ENCODE peak calls at places on chromosomes 16 and 17, in seven cellular contexts. One of them, this sample, is unnamed.

GRCh38 chr17:48575066-48575582 is 3.0 kb downstream of the HOXB4 start:
- DNase-seq in SK-N-SH: no peak
- DNase-seq in GM12878: no peak
- DNase-seq in H1: no peak
- DNase-seq in K562: no peak
- DNase-seq in GM12892: no peak
- DNase-seq in HepG2: no peak
- DNase-seq in this sample: no peak

GRCh38 chr16:3881499-3881995 is 1.0 kb upstream of the CREBBP start:
- DNase-seq in HepG2: no peak
- DNase-seq in H1: no peak
- DNase-seq in GM12892: no peak
- DNase-seq in GM12878: no peak
- DNase-seq in K562: peak
- DNase-seq in SK-N-SH: no peak
- DNase-seq in this sample: no peak

GRCh38 chr17:51056813-51057510 is 63.7 kb downstream of the SPAG9 start:
- DNase-seq in GM12892: no peak
- DNase-seq in GM12878: no peak
- DNase-seq in HepG2: peak
- DNase-seq in H1: no peak
- DNase-seq in SK-N-SH: peak
- DNase-seq in K562: peak
- DNase-seq in this sample: no peak

GRCh38 chr17:16068323-16068722 is 68.7 kb downstream of the TTC19 start:
- DNase-seq in GM12892: no peak
- DNase-seq in K562: no peak
- DNase-seq in GM12878: no peak
- DNase-seq in HepG2: no peak
- DNase-seq in SK-N-SH: no peak
- DNase-seq in H1: no peak
- DNase-seq in this sample: no peak

GRCh38 chr17:46854948-46855347 is 3.6 kb downstream of the WNT9B start:
- DNase-seq in SK-N-SH: no peak
- DNase-seq in HepG2: no peak
- DNase-seq in GM12892: no peak
- DNase-seq in K562: no peak
- DNase-seq in H1: no peak
- DNase-seq in GM12878: no peak
- DNase-seq in this sample: no peak

GRCh38 chr17:83173997-83174858 is 94.8 kb downstream of the METRNL start:
- DNase-seq in HepG2: peak
- DNase-seq in GM12892: peak
- DNase-seq in SK-N-SH: no peak
- DNase-seq in GM12878: no peak
- DNase-seq in K562: no peak
- DNase-seq in H1: no peak
- DNase-seq in this sample: peak

GRCh38 chr16:15682105-15682570 is 32.1 kb downstream of the NDE1 start:
- DNase-seq in HepG2: peak
- DNase-seq in K562: peak
- DNase-seq in H1: no peak
- DNase-seq in SK-N-SH: no peak
- DNase-seq in GM12892: no peak
- DNase-seq in GM12878: no peak
- DNase-seq in this sample: no peak

GRCh38 chr17:1399366-1399678 is 700 bp downstream of the YWHAE start:
- DNase-seq in GM12892: no peak
- DNase-seq in H1: no peak
- DNase-seq in GM12878: no peak
- DNase-seq in HepG2: no peak
- DNase-seq in K562: no peak
- DNase-seq in SK-N-SH: no peak
- DNase-seq in this sample: peak

GRCh38 chr16:3841729-3842508 is 38.6 kb downstream of the CREBBP start:
- DNase-seq in H1: no peak
- DNase-seq in GM12892: no peak
- DNase-seq in K562: no peak
- DNase-seq in SK-N-SH: no peak
- DNase-seq in GM12878: no peak
- DNase-seq in HepG2: no peak
- DNase-seq in this sample: no peak

GRCh38 chr16:65713409-65713808 is 591.5 kb upstream of the CDH11 start:
- DNase-seq in K562: no peak
- DNase-seq in GM12892: no peak
- DNase-seq in SK-N-SH: no peak
- DNase-seq in HepG2: no peak
- DNase-seq in H1: no peak
- DNase-seq in GM12878: no peak
- DNase-seq in this sample: no peak

GRCh38 chr16:54287018-54287757 is 601 bp upstream of the IRX3 start:
- DNase-seq in GM12878: no peak
- DNase-seq in K562: no peak
- DNase-seq in HepG2: no peak
- DNase-seq in H1: no peak
- DNase-seq in SK-N-SH: no peak
- DNase-seq in GM12892: no peak
- DNase-seq in this sample: no peak

GRCh38 chr17:82765357-82765756 is 13.5 kb downstream of the TBCD start:
- DNase-seq in K562: peak
- DNase-seq in HepG2: no peak
- DNase-seq in H1: no peak
- DNase-seq in GM12878: no peak
- DNase-seq in GM12892: no peak
- DNase-seq in SK-N-SH: no peak
- DNase-seq in this sample: no peak

GRCh38 chr16:56999409-57000270 is 10.3 kb downstream of the NLRC5 start:
- DNase-seq in GM12878: no peak
- DNase-seq in HepG2: no peak
- DNase-seq in K562: no peak
- DNase-seq in GM12892: no peak
- DNase-seq in SK-N-SH: no peak
- DNase-seq in H1: no peak
- DNase-seq in this sample: no peak

GRCh38 chr16:6903671-6904070 is 429.0 kb upstream of the RBFOX1 start:
- DNase-seq in GM12892: no peak
- DNase-seq in SK-N-SH: no peak
- DNase-seq in H1: no peak
- DNase-seq in K562: no peak
- DNase-seq in GM12878: no peak
- DNase-seq in HepG2: no peak
- DNase-seq in this sample: no peak

GRCh38 chr16:6892961-6893360 is 439.7 kb upstream of the RBFOX1 start:
- DNase-seq in SK-N-SH: no peak
- DNase-seq in K562: no peak
- DNase-seq in H1: no peak
- DNase-seq in GM12892: no peak
- DNase-seq in HepG2: no peak
- DNase-seq in GM12878: no peak
- DNase-seq in this sample: no peak

GRCh38 chr16:6898896-6899295 is 433.7 kb upstream of the RBFOX1 start:
- DNase-seq in SK-N-SH: no peak
- DNase-seq in GM12878: no peak
- DNase-seq in K562: no peak
- DNase-seq in HepG2: no peak
- DNase-seq in GM12892: no peak
- DNase-seq in H1: no peak
- DNase-seq in this sample: no peak

DNA sequence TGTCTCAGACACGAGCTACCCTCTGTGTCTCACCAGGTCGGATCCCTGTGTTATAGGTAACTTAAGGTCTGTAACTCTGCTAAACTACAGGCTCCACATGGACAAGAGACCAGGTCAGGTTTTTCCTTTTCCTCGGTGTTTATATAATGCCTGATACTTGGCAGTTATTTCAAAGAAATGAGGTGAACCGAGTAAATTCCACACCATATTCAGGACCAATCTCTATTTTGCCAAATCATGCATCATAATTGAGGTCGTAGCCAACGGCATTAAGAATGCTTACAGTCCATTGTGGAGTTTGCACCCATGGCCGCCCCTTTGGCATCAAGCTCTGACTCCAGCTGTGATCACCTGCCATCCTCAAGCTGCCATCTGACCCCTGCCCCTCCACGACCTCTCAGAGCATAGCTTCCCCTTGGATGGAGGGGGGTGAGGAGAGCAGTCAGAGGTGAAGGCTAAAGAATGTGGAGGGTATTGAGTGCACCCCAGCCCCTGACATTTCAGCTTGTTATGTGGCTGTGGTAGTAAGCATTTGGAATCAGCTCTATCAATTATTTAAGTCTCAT is 434.7 kb upstream of the RBFOX1 start:
- DNase-seq in H1: no peak
- DNase-seq in HepG2: no peak
- DNase-seq in GM12878: no peak
- DNase-seq in SK-N-SH: no peak
- DNase-seq in K562: no peak
- DNase-seq in GM12892: no peak
- DNase-seq in this sample: no peak
- TF ChIP-seq TAF1 in H1: no peak
- TF ChIP-seq TAF1 in HepG2: no peak
- TF ChIP-seq TAF1 in GM12878: no peak
- TF ChIP-seq TAF1 in SK-N-SH: no peak
- TF ChIP-seq TAF1 in K562: no peak
- TF ChIP-seq TAF1 in GM12892: no peak
- TF ChIP-seq TAF1 in this sample: no peak

GRCh38 chr17:60665602-60666001 is 12.0 kb upstream of the BCAS3 start:
- DNase-seq in K562: no peak
- DNase-seq in H1: no peak
- DNase-seq in SK-N-SH: no peak
- DNase-seq in GM12892: no peak
- DNase-seq in GM12878: no peak
- DNase-seq in HepG2: no peak
- DNase-seq in this sample: no peak
- TF ChIP-seq POLR2AphosphoS5 in K562: no peak
- TF ChIP-seq POLR2AphosphoS5 in H1: no peak
- TF ChIP-seq POLR2AphosphoS5 in SK-N-SH: no peak
- TF ChIP-seq POLR2AphosphoS5 in GM12892: no peak
- TF ChIP-seq POLR2AphosphoS5 in GM12878: no peak
- TF ChIP-seq POLR2AphosphoS5 in HepG2: no peak
- TF ChIP-seq POLR2AphosphoS5 in this sample: no peak

GRCh38 chr17:76077582-76078110 is 1.3 kb upstream of the ZACN start:
- DNase-seq in K562: no peak
- DNase-seq in HepG2: no peak
- DNase-seq in SK-N-SH: peak
- DNase-seq in GM12878: no peak
- DNase-seq in H1: no peak
- DNase-seq in GM12892: no peak
- DNase-seq in this sample: peak
- TF ChIP-seq TAF1 in K562: no peak
- TF ChIP-seq TAF1 in HepG2: no peak
- TF ChIP-seq TAF1 in SK-N-SH: no peak
- TF ChIP-seq TAF1 in GM12878: no peak
- TF ChIP-seq TAF1 in H1: no peak
- TF ChIP-seq TAF1 in GM12892: no peak
- TF ChIP-seq TAF1 in this sample: no peak

DNA sequence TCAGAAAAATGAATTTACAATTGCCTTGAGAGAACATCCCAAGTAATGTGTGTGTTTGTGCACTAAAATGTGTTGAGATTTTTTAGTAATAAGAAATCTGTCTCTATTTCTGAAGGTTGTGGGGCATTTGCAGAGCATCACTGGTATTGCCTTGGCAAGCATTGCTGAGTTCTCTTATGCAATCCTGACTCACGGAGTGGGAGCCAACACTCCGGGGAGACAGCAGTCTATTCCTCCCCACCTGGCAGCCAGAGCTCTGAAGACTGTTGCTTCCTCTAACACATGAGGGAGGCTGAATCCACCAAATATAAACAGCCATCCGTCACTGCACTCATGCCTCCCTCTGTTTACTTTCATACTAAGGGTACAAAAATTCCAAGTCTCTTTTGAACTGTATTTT is 10.6 kb downstream of the CNTD1 start:
- DNase-seq in H1: no peak
- DNase-seq in SK-N-SH: no peak
- DNase-seq in GM12878: no peak
- DNase-seq in GM12892: no peak
- DNase-seq in HepG2: no peak
- DNase-seq in K562: no peak
- DNase-seq in this sample: no peak
- TF ChIP-seq POLR2AphosphoS5 in H1: no peak
- TF ChIP-seq POLR2AphosphoS5 in SK-N-SH: no peak
- TF ChIP-seq POLR2AphosphoS5 in GM12878: no peak
- TF ChIP-seq POLR2AphosphoS5 in GM12892: no peak
- TF ChIP-seq POLR2AphosphoS5 in HepG2: no peak
- TF ChIP-seq POLR2AphosphoS5 in K562: no peak
- TF ChIP-seq POLR2AphosphoS5 in this sample: no peak

GRCh38 chr16:82609140-82609539 is 17.6 kb upstream of the CDH13 start:
- DNase-seq in H1: no peak
- DNase-seq in GM12892: no peak
- DNase-seq in HepG2: no peak
- DNase-seq in GM12878: no peak
- DNase-seq in K562: no peak
- DNase-seq in SK-N-SH: no peak
- DNase-seq in this sample: no peak

GRCh38 chr16:82605076-82605475 is 21.7 kb upstream of the CDH13 start:
- DNase-seq in SK-N-SH: no peak
- DNase-seq in H1: no peak
- DNase-seq in HepG2: no peak
- DNase-seq in K562: no peak
- DNase-seq in GM12878: no peak
- DNase-seq in GM12892: no peak
- DNase-seq in this sample: no peak

GRCh38 chr16:82605863-82606620 is 20.7 kb upstream of the CDH13 start:
- DNase-seq in HepG2: no peak
- DNase-seq in K562: no peak
- DNase-seq in SK-N-SH: no peak
- DNase-seq in H1: no peak
- DNase-seq in GM12892: no peak
- DNase-seq in GM12878: no peak
- DNase-seq in this sample: no peak

GRCh38 chr16:82598766-82599165 is 28.0 kb upstream of the CDH13 start:
- DNase-seq in SK-N-SH: no peak
- DNase-seq in K562: no peak
- DNase-seq in H1: no peak
- DNase-seq in GM12878: no peak
- DNase-seq in GM12892: no peak
- DNase-seq in HepG2: no peak
- DNase-seq in this sample: no peak

DNA sequence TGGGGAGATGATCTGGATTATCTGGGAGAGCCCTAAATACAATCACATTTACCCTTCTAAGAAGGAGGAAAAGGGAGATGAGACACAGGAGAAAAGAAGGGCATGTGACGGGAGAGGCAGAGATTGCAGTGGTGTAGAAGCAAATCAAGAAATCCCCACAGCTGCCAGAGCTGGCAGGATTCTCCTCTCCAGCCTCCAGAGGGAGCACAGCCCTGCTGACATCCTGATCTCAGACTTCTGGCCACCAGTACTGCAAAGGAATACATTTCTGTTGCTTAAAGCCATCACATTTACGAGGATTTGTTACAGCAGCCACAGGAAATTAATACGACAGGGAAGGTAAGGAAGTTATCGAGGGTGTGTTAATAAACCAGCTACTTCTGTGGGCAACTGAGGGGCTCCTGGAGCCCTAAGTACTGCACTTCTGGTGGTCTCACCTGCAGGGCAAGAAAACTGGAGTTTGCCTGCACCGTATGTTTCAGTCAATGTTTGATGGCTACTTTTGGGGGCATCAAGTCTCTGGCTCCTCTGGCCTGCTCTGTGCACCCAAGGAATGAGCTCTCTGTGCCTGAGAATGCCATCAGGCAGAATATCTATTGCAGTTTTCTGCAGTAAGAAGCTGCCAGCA is 22.9 kb upstream of the CDH13 start:
- DNase-seq in H1: no peak
- DNase-seq in SK-N-SH: no peak
- DNase-seq in K562: no peak
- DNase-seq in GM12878: no peak
- DNase-seq in HepG2: peak
- DNase-seq in GM12892: no peak
- DNase-seq in this sample: no peak
- TF ChIP-seq TAF1 in H1: no peak
- TF ChIP-seq TAF1 in SK-N-SH: no peak
- TF ChIP-seq TAF1 in K562: no peak
- TF ChIP-seq TAF1 in GM12878: no peak
- TF ChIP-seq TAF1 in HepG2: no peak
- TF ChIP-seq TAF1 in GM12892: no peak
- TF ChIP-seq TAF1 in this sample: no peak

This sample was measured in GM12891.